ENCODE peak calls at places on chromosome 11, in four cellular contexts. E is upper lobe of right lung, J is tibial artery, Z is brain microvascular endothelial cell. C is an unnamed sample.

GRCh38 chr11:117378966-117379865 is 51.6 kb downstream of the CEP164 start:
- DNase-seq in J (peak; percentile 60), E (no peak), Z (no peak), C (no peak)

GRCh38 chr11:47121056-47121455 is 55.6 kb downstream of the ARFGAP2 start:
- DNase-seq in J (no peak), E (no peak), Z (no peak), C (no peak)

GRCh38 chr11:74429205-74429604 is 31.0 kb upstream of the PGM2L1 start:
- DNase-seq in J (no peak), Z (no peak), E (no peak), C (no peak)

GRCh38 chr11:44637477-44637876 is 72.0 kb downstream of the CD82 start:
- DNase-seq in J (no peak), E (no peak), Z (no peak), C (no peak)

GRCh38 chr11:62108017-62108750 is 15.6 kb upstream of the INCENP start:
- DNase-seq in J (no peak), Z (peak; percentile 24), E (no peak), C (no peak)

GRCh38 chr11:82384308-82384707 is 349.4 kb downstream of the FAM181B start:
- DNase-seq in J (no peak), E (no peak), Z (no peak), C (no peak)

GRCh38 chr11:78030429-78031325 is 7.6 kb upstream of the KCTD14 start:
- DNase-seq in E (peak; percentile 87), Z (peak; percentile 23), J (peak; percentile 71), C (peak; percentile 79)

GRCh38 chr11:96969251-96969650 is 579.4 kb downstream of the JRKL start:
- DNase-seq in J (no peak), Z (no peak), E (no peak), C (no peak)

GRCh38 chr11:74318241-74318932 is 6.9 kb upstream of the P4HA3 start:
- DNase-seq in J (no peak), E (no peak), Z (peak; percentile 64), C (no peak)

GRCh38 chr11:76769645-76770586 is 13.2 kb upstream of the TSKU start:
- DNase-seq in Z (peak; percentile 34), E (peak; percentile 78), J (no peak), C (no peak)

GRCh38 chr11:126415128-126415527 is 59.6 kb downstream of the ST3GAL4 start:
- DNase-seq in Z (no peak), E (no peak), J (peak; percentile 93), C (peak; percentile 62)

GRCh38 chr11:17014774-17015638 is 792 bp upstream of the PLEKHA7 start:
- DNase-seq in Z (peak; percentile 45), E (no peak), J (no peak), C (no peak)

GRCh38 chr11:129210831-129211181 is 18.7 kb upstream of the ARHGAP32 start:
- DNase-seq in J (no peak), E (no peak), Z (no peak), C (no peak)

DNA sequence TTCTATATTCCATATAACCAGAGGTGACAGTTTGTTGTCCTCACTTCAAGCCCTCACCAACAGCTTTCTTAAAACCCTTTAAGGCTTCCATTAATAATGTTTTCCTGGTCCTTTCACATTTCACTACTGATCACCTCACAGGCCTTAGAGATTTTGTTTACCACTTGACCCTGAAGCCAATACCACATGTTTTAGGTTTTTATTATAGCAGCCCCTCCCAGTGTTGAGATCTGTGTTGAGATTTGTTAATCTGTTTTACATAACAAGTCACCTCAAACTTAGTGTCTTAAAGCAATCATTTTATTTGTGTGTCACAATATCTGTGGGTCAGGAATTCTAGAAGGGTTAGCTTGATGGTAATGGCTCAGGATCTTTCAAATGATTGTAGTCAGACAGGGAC is 49.9 kb downstream of the FAR1 start:
- DNase-seq in J (no peak), Z (no peak), E (no peak), C (no peak)
- H3K36me3 ChIP-seq in J (peaks cover 64% of the 10 kb centered on the region), Z (peaks cover 8% of the 10 kb centered on the region), E (peaks cover 58% of the 10 kb centered on the region), C (peaks cover 51% of the 10 kb centered on the region)

GRCh38 chr11:100105605-100106358 is 581.3 kb upstream of the ARHGAP42 start:
- DNase-seq in J (no peak), E (no peak), Z (no peak), C (no peak)
- H3K36me3 ChIP-seq in J (no peaks in the 10 kb centered on the region), E (no peaks in the 10 kb centered on the region), Z (no peaks in the 10 kb centered on the region), C (no peaks in the 10 kb centered on the region)

GRCh38 chr11:67211656-67212436 is 54.4 kb upstream of the GRK2 start:
- DNase-seq in E (no peak), Z (no peak), J (no peak), C (no peak)
- H3K36me3 ChIP-seq in E (peaks cover 83% of the 10 kb centered on the region), Z (peaks cover 12% of the 10 kb centered on the region), J (peaks cover 82% of the 10 kb centered on the region), C (peaks cover 90% of the 10 kb centered on the region)

DNA sequence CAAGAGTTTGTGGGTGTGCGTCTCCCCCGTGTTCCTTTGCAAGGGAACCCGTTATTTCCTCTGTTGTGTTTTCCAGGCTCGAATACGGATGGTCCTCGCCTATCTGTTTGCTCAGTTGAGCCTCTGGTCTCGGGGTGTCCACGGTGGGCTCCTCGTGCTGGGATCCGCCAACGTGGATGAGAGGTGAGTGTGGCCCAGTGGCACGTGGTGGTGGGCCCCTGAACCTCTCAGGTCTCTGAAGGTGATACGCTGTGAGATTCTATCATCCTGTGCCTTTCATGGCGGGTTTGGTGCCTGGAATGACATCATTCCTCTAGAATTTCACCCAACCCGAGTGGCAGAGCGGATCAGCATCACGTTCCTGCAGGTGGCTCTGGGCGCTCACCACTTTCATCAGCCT is 32.5 kb downstream of the NADSYN1 start:
- DNase-seq in J (no peak), Z (no peak), E (peak; percentile 19), C (no peak)
- H3K36me3 ChIP-seq in J (peaks cover 94% of the 10 kb centered on the region), Z (peaks cover 44% of the 10 kb centered on the region), E (peaks cover 78% of the 10 kb centered on the region), C (peaks cover 85% of the 10 kb centered on the region)

GRCh38 chr11:4127357-4127756 is 32.8 kb downstream of the RRM1 start:
- DNase-seq in J (no peak), Z (no peak), E (no peak), C (no peak)

GRCh38 chr11:4123218-4123617 is 28.6 kb downstream of the RRM1 start:
- DNase-seq in Z (no peak), E (no peak), J (no peak), C (no peak)

DNA sequence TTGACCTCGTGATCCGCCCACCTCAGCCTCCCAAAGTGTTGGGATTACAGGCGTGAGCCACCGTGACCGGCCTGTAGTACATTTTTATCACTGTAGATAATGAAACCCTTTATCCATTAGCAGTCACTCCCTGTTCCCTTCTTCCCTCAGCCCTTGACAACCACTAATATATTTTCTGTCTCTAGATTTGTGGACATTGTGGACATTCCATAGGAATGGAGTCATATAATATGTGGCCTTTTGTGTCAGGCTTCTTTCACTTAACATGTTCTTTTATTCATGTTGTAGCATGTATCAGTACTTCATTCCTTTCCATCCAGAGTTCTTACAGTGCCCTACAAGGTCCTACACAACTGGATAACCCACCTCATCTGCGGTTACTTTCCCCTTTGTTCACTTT is 30.5 kb downstream of the RRM1 start:
- DNase-seq in Z (peak; percentile 32), J (no peak), E (no peak), C (no peak)
- H3K36me3 ChIP-seq in Z (peaks cover 11% of the 10 kb centered on the region), J (peaks cover 87% of the 10 kb centered on the region), E (peaks cover 87% of the 10 kb centered on the region), C (peaks cover 94% of the 10 kb centered on the region)

GRCh38 chr11:19872526-19873135 is 160.0 kb downstream of the NAV2 start:
- DNase-seq in Z (no peak), E (no peak), J (no peak), C (no peak)

GRCh38 chr11:19873730-19874129 is 161.1 kb downstream of the NAV2 start:
- DNase-seq in Z (no peak), J (no peak), E (no peak), C (no peak)

GRCh38 chr11:19876750-19877149 is 164.1 kb downstream of the NAV2 start:
- DNase-seq in Z (no peak), J (no peak), E (no peak), C (no peak)

GRCh38 chr11:19871531-19871930 is 158.9 kb downstream of the NAV2 start:
- DNase-seq in J (no peak), E (no peak), Z (no peak), C (no peak)

GRCh38 chr11:19874241-19874640 is 161.6 kb downstream of the NAV2 start:
- DNase-seq in J (no peak), E (no peak), Z (no peak), C (no peak)
- H3K36me3 ChIP-seq in J (peaks cover 26% of the 10 kb centered on the region), E (no peaks in the 10 kb centered on the region), Z (no peaks in the 10 kb centered on the region), C (no peaks in the 10 kb centered on the region)

GRCh38 chr11:88329563-88330250 is 7.8 kb downstream of the CTSC start:
- DNase-seq in E (no peak), Z (no peak), J (no peak), C (no peak)
- H3K36me3 ChIP-seq in E (peaks cover 68% of the 10 kb centered on the region), Z (peaks cover 39% of the 10 kb centered on the region), J (no peaks in the 10 kb centered on the region), C (peaks cover 64% of the 10 kb centered on the region)

GRCh38 chr11:118650366-118650765 is 29.1 kb downstream of the TREH start:
- DNase-seq in Z (no peak), J (no peak), E (no peak), C (no peak)
- H3K36me3 ChIP-seq in Z (peaks cover 91% of the 10 kb centered on the region), J (peaks cover 98% of the 10 kb centered on the region), E (peaks cover 87% of the 10 kb centered on the region), C (peaks cover 95% of the 10 kb centered on the region)

C was measured in lower lobe of right lung.